ENCODE peak calls at places on chromosomes 5 and 9, in five cellular contexts. Z, D, X, W and C are unnamed samples.

GRCh38 chr5:167671176-167671575 is 620.3 kb upstream of the WWC1 start:
- DNase-seq in Z (no peak), D (no peak), X (no peak), W (peak), C (peak)

GRCh38 chr5:89735108-89735507 is 674.4 kb downstream of the CETN3 start:
- DNase-seq in Z (no peak), D (no peak), X (no peak), W (no peak), C (peak)

GRCh38 chr5:98296426-98296825 is 477.0 kb upstream of the RGMB start:
- DNase-seq in Z (peak), D (no peak), X (no peak), W (peak), C (no peak)

GRCh38 chr9:10562581-10563343 is 50.0 kb downstream of the PTPRD start:
- DNase-seq in Z (peak), D (no peak), X (no peak), W (no peak), C (peak)

GRCh38 chr9:14263707-14264483 is 50.0 kb downstream of the NFIB start:
- DNase-seq in Z (no peak), D (no peak), X (no peak), W (no peak), C (no peak)

GRCh38 chr9:131668439-131669233 is 71.2 kb downstream of the RAPGEF1 start:
- DNase-seq in Z (peak), D (no peak), X (no peak), W (peak), C (no peak)

GRCh38 chr5:94802450-94802849 is 184.0 kb downstream of the SLF1 start:
- DNase-seq in Z (peak), D (no peak), X (peak), W (peak), C (no peak)

GRCh38 chr5:150846651-150847333 is 471 bp downstream of the IRGM start:
- DNase-seq in Z (peak), D (peak), X (peak), W (peak), C (peak)

GRCh38 chr5:19143935-19144334 is 844.1 kb downstream of the CDH18 start:
- DNase-seq in Z (no peak), D (no peak), X (no peak), W (no peak), C (no peak)

GRCh38 chr9:97714435-97714834 is 17.3 kb upstream of the XPA start:
- DNase-seq in Z (peak), D (no peak), X (no peak), W (peak), C (no peak)

GRCh38 chr9:107878462-107878861 is 388.9 kb upstream of the KLF4 start:
- DNase-seq in Z (no peak), D (no peak), X (no peak), W (no peak), C (no peak)

GRCh38 chr5:3596261-3596825 is 711 bp downstream of the IRX1 start:
- DNase-seq in Z (no peak), D (peak), X (no peak), W (no peak), C (no peak)
- H3K9ac ChIP-seq in Z (peak), D (no peak), X (peak), W (no peak), C (no peak)

GRCh38 chr5:38528162-38528703 is 28.2 kb downstream of the LIFR start:
- DNase-seq in Z (peak), D (no peak), X (no peak), W (no peak), C (no peak)
- H3K23ac ChIP-seq in Z (no peak), D (no peak), X (no peak), W (no peak), C (no peak)

GRCh38 chr9:137129456-137130175 is 9.3 kb upstream of the GRIN1 start:
- DNase-seq in Z (peak), D (peak), X (peak), W (peak), C (peak)
- H3K9ac ChIP-seq in Z (peak), D (peak), X (peak), W (peak), C (peak)

GRCh38 chr5:132490484-132491367 is at the start of gene IRF1:
- DNase-seq in Z (peak), D (peak), X (peak), W (peak), C (peak)

GRCh38 chr5:132493241-132493640 is 2.7 kb upstream of the IRF1 start:
- DNase-seq in Z (no peak), D (no peak), X (no peak), W (no peak), C (no peak)

GRCh38 chr5:132492386-132492785 is 1.8 kb upstream of the IRF1 start:
- DNase-seq in Z (peak), D (no peak), X (no peak), W (peak), C (no peak)

GRCh38 chr5:132489871-132490483 is 596 bp downstream of the IRF1 start:
- DNase-seq in Z (peak), D (no peak), X (no peak), W (peak), C (no peak)

GRCh38 chr5:132491368-132492364 is 1.1 kb upstream of the IRF1 start:
- DNase-seq in Z (peak), D (peak), X (no peak), W (no peak), C (peak)
- H3K23ac ChIP-seq in Z (no peak), D (no peak), X (peak), W (peak), C (no peak)